ENCODE peak calls at places on chromosomes 3 and 15, in seven cellular contexts. One of them, this sample, is unnamed.

GRCh38 chr3:188948658-188949400 is 222.9 kb upstream of the TPRG1 start:
- DNase-seq in CD4-positive, alpha-beta memory T cell: no peak
- DNase-seq in endodermal cell: peak; percentile 64
- DNase-seq in HCT116: peak; percentile 67
- DNase-seq in aorta: peak; percentile 54
- DNase-seq in IMR-90: peak; percentile 96
- DNase-seq in mammary epithelial cell: peak; percentile 88
- DNase-seq in this sample: peak; percentile 46

GRCh38 chr3:29440321-29441019 is 159.6 kb downstream of the RBMS3 start:
- DNase-seq in CD4-positive, alpha-beta memory T cell: no peak
- DNase-seq in endodermal cell: no peak
- DNase-seq in HCT116: no peak
- DNase-seq in aorta: no peak
- DNase-seq in IMR-90: no peak
- DNase-seq in mammary epithelial cell: no peak
- DNase-seq in this sample: no peak

GRCh38 chr3:53658613-53659193 is 164.3 kb downstream of the CACNA1D start:
- DNase-seq in CD4-positive, alpha-beta memory T cell: no peak
- DNase-seq in endodermal cell: no peak
- DNase-seq in HCT116: no peak
- DNase-seq in aorta: no peak
- DNase-seq in IMR-90: no peak
- DNase-seq in mammary epithelial cell: no peak
- DNase-seq in this sample: no peak

GRCh38 chr3:191343115-191343514 is 12.8 kb upstream of the UTS2B start:
- DNase-seq in CD4-positive, alpha-beta memory T cell: no peak
- DNase-seq in endodermal cell: no peak
- DNase-seq in HCT116: no peak
- DNase-seq in aorta: no peak
- DNase-seq in IMR-90: peak; percentile 26
- DNase-seq in mammary epithelial cell: no peak
- DNase-seq in this sample: no peak

GRCh38 chr15:71128939-71129562 is 13.8 kb downstream of the THSD4 start:
- DNase-seq in CD4-positive, alpha-beta memory T cell: no peak
- DNase-seq in endodermal cell: no peak
- DNase-seq in HCT116: no peak
- DNase-seq in aorta: no peak
- DNase-seq in IMR-90: peak; percentile 47
- DNase-seq in mammary epithelial cell: peak; percentile 21
- DNase-seq in this sample: no peak

GRCh38 chr3:42025388-42026138 is 63.7 kb upstream of the ULK4 start:
- DNase-seq in CD4-positive, alpha-beta memory T cell: no peak
- DNase-seq in endodermal cell: peak; percentile 93
- DNase-seq in HCT116: peak; percentile 42
- DNase-seq in aorta: peak; percentile 95
- DNase-seq in IMR-90: peak; percentile 99
- DNase-seq in mammary epithelial cell: peak; percentile 81
- DNase-seq in this sample: peak; percentile 97

GRCh38 chr15:53072077-53072476 is 281.9 kb upstream of the ONECUT1 start:
- DNase-seq in CD4-positive, alpha-beta memory T cell: no peak
- DNase-seq in endodermal cell: peak; percentile 98
- DNase-seq in HCT116: peak; percentile 18
- DNase-seq in aorta: no peak
- DNase-seq in IMR-90: peak; percentile 8
- DNase-seq in mammary epithelial cell: peak; percentile 95
- DNase-seq in this sample: peak; percentile 20

GRCh38 chr3:165259518-165260193 is 63.5 kb upstream of the SLITRK3 start:
- DNase-seq in CD4-positive, alpha-beta memory T cell: no peak
- DNase-seq in endodermal cell: no peak
- DNase-seq in HCT116: no peak
- DNase-seq in aorta: no peak
- DNase-seq in IMR-90: no peak
- DNase-seq in mammary epithelial cell: peak; percentile 2
- DNase-seq in this sample: no peak

GRCh38 chr3:184526158-184526483 is 35.5 kb upstream of the EPHB3 start:
- DNase-seq in CD4-positive, alpha-beta memory T cell: no peak
- DNase-seq in endodermal cell: no peak
- DNase-seq in HCT116: no peak
- DNase-seq in aorta: no peak
- DNase-seq in IMR-90: no peak
- DNase-seq in mammary epithelial cell: no peak
- DNase-seq in this sample: no peak

GRCh38 chr15:58332676-58333400 is 99.0 kb upstream of the LIPC start:
- DNase-seq in CD4-positive, alpha-beta memory T cell: no peak
- DNase-seq in endodermal cell: no peak
- DNase-seq in HCT116: no peak
- DNase-seq in aorta: no peak
- DNase-seq in IMR-90: peak; percentile 93
- DNase-seq in mammary epithelial cell: peak; percentile 3
- DNase-seq in this sample: no peak

GRCh38 chr15:71013446-71013845 is 101.8 kb upstream of the THSD4 start:
- DNase-seq in CD4-positive, alpha-beta memory T cell: no peak
- DNase-seq in endodermal cell: no peak
- DNase-seq in HCT116: no peak
- DNase-seq in aorta: no peak
- DNase-seq in IMR-90: peak; percentile 38
- DNase-seq in mammary epithelial cell: no peak
- DNase-seq in this sample: no peak

GRCh38 chr3:183825380-183826161 is at the start of gene MAP6D1:
- DNase-seq in CD4-positive, alpha-beta memory T cell: peak; percentile 45
- DNase-seq in endodermal cell: peak; percentile 92
- DNase-seq in HCT116: peak; percentile 22
- DNase-seq in aorta: peak; percentile 61
- DNase-seq in IMR-90: peak; percentile 46
- DNase-seq in mammary epithelial cell: peak; percentile 18
- DNase-seq in this sample: no peak

GRCh38 chr15:29037997-29038700 is 152.4 kb downstream of the APBA2 start:
- DNase-seq in CD4-positive, alpha-beta memory T cell: no peak
- DNase-seq in endodermal cell: no peak
- DNase-seq in HCT116: no peak
- DNase-seq in aorta: no peak
- DNase-seq in IMR-90: no peak
- DNase-seq in mammary epithelial cell: no peak
- DNase-seq in this sample: no peak

GRCh38 chr3:70038671-70039070 is 39.1 kb downstream of the SAMMSON start:
- DNase-seq in CD4-positive, alpha-beta memory T cell: no peak
- DNase-seq in endodermal cell: no peak
- DNase-seq in HCT116: no peak
- DNase-seq in aorta: no peak
- DNase-seq in IMR-90: no peak
- DNase-seq in mammary epithelial cell: no peak
- DNase-seq in this sample: no peak

GRCh38 chr3:184335291-184335660 is 2.1 kb upstream of the FAM131A start:
- DNase-seq in CD4-positive, alpha-beta memory T cell: no peak
- DNase-seq in endodermal cell: no peak
- DNase-seq in HCT116: no peak
- DNase-seq in aorta: no peak
- DNase-seq in IMR-90: no peak
- DNase-seq in mammary epithelial cell: no peak
- DNase-seq in this sample: no peak

GRCh38 chr15:72319360-72319984 is 485 bp downstream of the CELF6 start:
- DNase-seq in CD4-positive, alpha-beta memory T cell: peak; percentile 53
- DNase-seq in endodermal cell: peak; percentile 96
- DNase-seq in HCT116: no peak
- DNase-seq in aorta: peak; percentile 78
- DNase-seq in IMR-90: peak; percentile 47
- DNase-seq in mammary epithelial cell: peak; percentile 39
- DNase-seq in this sample: peak; percentile 43

GRCh38 chr15:49842331-49842730 is 221.5 kb downstream of the DTWD1 start:
- DNase-seq in CD4-positive, alpha-beta memory T cell: no peak
- DNase-seq in endodermal cell: no peak
- DNase-seq in HCT116: no peak
- DNase-seq in aorta: no peak
- DNase-seq in IMR-90: no peak
- DNase-seq in mammary epithelial cell: no peak
- DNase-seq in this sample: no peak

GRCh38 chr3:85005947-85006346 is 47.2 kb downstream of the CADM2 start:
- DNase-seq in CD4-positive, alpha-beta memory T cell: no peak
- DNase-seq in endodermal cell: no peak
- DNase-seq in HCT116: no peak
- DNase-seq in aorta: no peak
- DNase-seq in IMR-90: no peak
- DNase-seq in mammary epithelial cell: no peak
- DNase-seq in this sample: no peak

DNA sequence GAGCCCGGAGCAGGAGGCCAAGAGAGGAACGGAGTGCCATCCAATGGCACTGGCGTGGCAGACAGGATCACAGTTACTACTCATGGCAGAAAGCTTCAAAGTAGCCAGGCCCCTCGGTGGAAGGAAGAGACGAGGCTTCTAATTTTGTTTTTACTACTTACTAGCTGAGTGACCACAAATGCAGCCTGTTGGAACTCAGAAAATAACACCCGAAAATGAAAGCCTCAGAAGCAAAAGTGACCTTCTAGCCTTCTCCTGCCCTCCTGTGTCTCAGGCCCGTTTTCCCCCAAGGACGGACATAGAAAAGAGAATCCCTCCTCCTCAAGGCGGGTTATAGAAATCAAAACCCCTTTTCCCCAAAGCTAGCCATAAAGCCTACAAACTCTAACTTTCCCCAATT is 9.9 kb upstream of the STRA6 start:
- DNase-seq in CD4-positive, alpha-beta memory T cell: no peak
- DNase-seq in endodermal cell: no peak
- DNase-seq in HCT116: no peak
- DNase-seq in aorta: no peak
- DNase-seq in IMR-90: no peak
- DNase-seq in mammary epithelial cell: no peak
- DNase-seq in this sample: no peak
- H3K4me1 ChIP-seq in CD4-positive, alpha-beta memory T cell: no peaks in the 10 kb centered on the region
- H3K4me1 ChIP-seq in endodermal cell: no peaks in the 10 kb centered on the region
- H3K4me1 ChIP-seq in HCT116: peaks cover 6% of the 10 kb centered on the region
- H3K4me1 ChIP-seq in aorta: no peaks in the 10 kb centered on the region
- H3K4me1 ChIP-seq in IMR-90: peaks cover 17% of the 10 kb centered on the region
- H3K4me1 ChIP-seq in mammary epithelial cell: peaks cover 18% of the 10 kb centered on the region
- H3K4me1 ChIP-seq in this sample: no peaks in the 10 kb centered on the region

DNA sequence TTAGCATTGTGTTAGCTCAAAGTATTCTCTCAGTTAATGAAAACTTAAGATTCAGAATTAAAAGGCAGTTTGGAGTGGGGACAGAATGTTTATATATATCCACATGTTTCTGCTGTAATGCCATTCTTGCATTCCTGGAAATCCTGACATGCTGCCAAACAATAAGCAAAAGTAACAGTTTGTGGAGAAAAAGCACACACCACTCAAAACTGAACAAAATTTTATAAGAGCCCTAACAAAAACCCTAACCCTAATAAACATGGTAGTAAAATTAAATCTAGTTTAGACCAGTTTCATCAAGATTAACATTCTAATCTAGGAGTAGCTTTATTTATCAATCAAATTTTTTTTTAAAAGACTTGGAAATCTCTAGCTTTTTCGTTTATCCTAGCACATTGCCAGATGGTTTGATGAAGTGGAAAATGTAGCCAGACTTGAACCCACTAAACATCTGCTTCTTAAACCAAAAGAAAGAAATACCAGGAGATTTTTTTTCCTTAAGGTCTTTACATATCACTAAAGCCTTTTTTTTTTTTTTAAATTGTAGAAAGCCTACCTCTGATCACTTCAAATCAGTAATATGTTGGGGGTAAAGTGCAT is 3.7 kb downstream of the TCAIM start:
- DNase-seq in CD4-positive, alpha-beta memory T cell: no peak
- DNase-seq in endodermal cell: no peak
- DNase-seq in HCT116: no peak
- DNase-seq in aorta: no peak
- DNase-seq in IMR-90: peak; percentile 87
- DNase-seq in mammary epithelial cell: no peak
- DNase-seq in this sample: no peak
- H3K4me1 ChIP-seq in CD4-positive, alpha-beta memory T cell: peaks cover 19% of the 10 kb centered on the region
- H3K4me1 ChIP-seq in endodermal cell: peaks cover 3% of the 10 kb centered on the region
- H3K4me1 ChIP-seq in HCT116: peaks cover 7% of the 10 kb centered on the region
- H3K4me1 ChIP-seq in aorta: no peaks in the 10 kb centered on the region
- H3K4me1 ChIP-seq in IMR-90: peaks cover 2% of the 10 kb centered on the region
- H3K4me1 ChIP-seq in mammary epithelial cell: peaks cover 12% of the 10 kb centered on the region
- H3K4me1 ChIP-seq in this sample: peaks cover 4% of the 10 kb centered on the region

GRCh38 chr15:68418611-68419161 is 13.3 kb downstream of the ITGA11 start:
- DNase-seq in CD4-positive, alpha-beta memory T cell: no peak
- DNase-seq in endodermal cell: peak; percentile 42
- DNase-seq in HCT116: no peak
- DNase-seq in aorta: no peak
- DNase-seq in IMR-90: peak; percentile 88
- DNase-seq in mammary epithelial cell: no peak
- DNase-seq in this sample: peak; percentile 60
- H3K4me1 ChIP-seq in CD4-positive, alpha-beta memory T cell: no peaks in the 10 kb centered on the region
- H3K4me1 ChIP-seq in endodermal cell: peaks cover 18% of the 10 kb centered on the region
- H3K4me1 ChIP-seq in HCT116: no peaks in the 10 kb centered on the region
- H3K4me1 ChIP-seq in aorta: no peaks in the 10 kb centered on the region
- H3K4me1 ChIP-seq in IMR-90: peaks cover 25% of the 10 kb centered on the region
- H3K4me1 ChIP-seq in mammary epithelial cell: no peaks in the 10 kb centered on the region
- H3K4me1 ChIP-seq in this sample: peaks cover 39% of the 10 kb centered on the region

GRCh38 chr15:63054281-63054683 is 11.7 kb downstream of the TPM1 start:
- DNase-seq in CD4-positive, alpha-beta memory T cell: no peak
- DNase-seq in endodermal cell: no peak
- DNase-seq in HCT116: no peak
- DNase-seq in aorta: no peak
- DNase-seq in IMR-90: no peak
- DNase-seq in mammary epithelial cell: no peak
- DNase-seq in this sample: no peak

GRCh38 chr15:63054985-63055384 is 12.4 kb downstream of the TPM1 start:
- DNase-seq in CD4-positive, alpha-beta memory T cell: no peak
- DNase-seq in endodermal cell: no peak
- DNase-seq in HCT116: no peak
- DNase-seq in aorta: no peak
- DNase-seq in IMR-90: no peak
- DNase-seq in mammary epithelial cell: no peak
- DNase-seq in this sample: no peak

GRCh38 chr15:63051701-63052066 is 9.1 kb downstream of the TPM1 start:
- DNase-seq in CD4-positive, alpha-beta memory T cell: no peak
- DNase-seq in endodermal cell: no peak
- DNase-seq in HCT116: no peak
- DNase-seq in aorta: no peak
- DNase-seq in IMR-90: no peak
- DNase-seq in mammary epithelial cell: no peak
- DNase-seq in this sample: no peak

GRCh38 chr15:63052128-63052826 is 9.7 kb downstream of the TPM1 start:
- DNase-seq in CD4-positive, alpha-beta memory T cell: no peak
- DNase-seq in endodermal cell: no peak
- DNase-seq in HCT116: no peak
- DNase-seq in aorta: no peak
- DNase-seq in IMR-90: no peak
- DNase-seq in mammary epithelial cell: no peak
- DNase-seq in this sample: no peak

DNA sequence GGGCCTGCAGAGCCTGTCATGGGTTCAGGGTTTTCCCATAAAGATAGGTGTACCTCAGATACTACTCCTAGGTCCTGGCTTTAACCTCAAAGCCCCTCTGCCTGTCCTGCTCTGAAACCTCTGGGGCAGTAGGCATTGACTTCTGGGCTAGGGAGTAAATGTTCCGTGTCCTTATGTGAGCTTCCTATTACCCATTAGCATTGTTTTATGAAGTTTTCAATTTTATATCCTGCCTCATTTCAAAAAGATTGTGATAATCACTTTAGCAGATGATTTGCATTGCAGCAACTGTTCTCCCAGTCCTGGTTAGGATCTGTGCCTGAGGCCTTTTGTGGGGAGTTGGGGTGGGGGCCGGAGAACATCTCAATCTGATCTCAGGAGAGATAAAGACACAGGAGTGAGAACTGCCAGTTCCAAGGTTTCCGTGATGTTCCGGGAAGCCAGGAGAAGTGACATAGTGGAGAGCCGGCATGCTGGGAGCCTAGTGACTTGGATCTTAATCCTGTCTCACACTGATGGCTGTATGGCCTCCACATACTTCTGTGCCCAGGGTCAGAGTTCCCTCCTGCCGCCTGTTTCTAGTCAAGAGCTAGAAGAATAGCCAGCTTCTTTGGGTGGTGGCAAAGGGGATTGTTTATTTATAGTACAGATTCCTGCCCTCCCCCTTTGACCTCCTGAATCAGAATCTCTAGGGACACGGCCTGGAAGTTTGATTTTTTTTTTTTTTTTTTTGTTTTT is 10.6 kb downstream of the TPM1 start:
- DNase-seq in CD4-positive, alpha-beta memory T cell: no peak
- DNase-seq in endodermal cell: peak; percentile 83
- DNase-seq in HCT116: no peak
- DNase-seq in aorta: peak; percentile 64
- DNase-seq in IMR-90: no peak
- DNase-seq in mammary epithelial cell: no peak
- DNase-seq in this sample: peak; percentile 81
- H3K4me1 ChIP-seq in CD4-positive, alpha-beta memory T cell: peaks cover 14% of the 10 kb centered on the region
- H3K4me1 ChIP-seq in endodermal cell: peaks cover 31% of the 10 kb centered on the region
- H3K4me1 ChIP-seq in HCT116: peaks cover 11% of the 10 kb centered on the region
- H3K4me1 ChIP-seq in aorta: peaks cover 2% of the 10 kb centered on the region
- H3K4me1 ChIP-seq in IMR-90: peaks cover 25% of the 10 kb centered on the region
- H3K4me1 ChIP-seq in mammary epithelial cell: peaks cover 27% of the 10 kb centered on the region
- H3K4me1 ChIP-seq in this sample: peaks cover 34% of the 10 kb centered on the region

This sample was measured in uterus.